ENCODE peak calls at places on chromosomes 11 and 22, in six cellular contexts. A, F, V, U, K and P are unnamed samples.

GRCh38 chr11:17076517-17077239 is 789 bp downstream of the RPS13 start:
- DNase-seq in U (peak), K (no peak), A (peak), F (no peak), V (no peak), P (no peak)

GRCh38 chr11:62457474-62457873 is 38.6 kb downstream of the SCGB1A1 start:
- DNase-seq in V (no peak), A (no peak), F (no peak), U (no peak), K (no peak), P (no peak)

GRCh38 chr11:113313601-113314000 is 782 bp upstream of the TTC12 start:
- DNase-seq in A (no peak), K (no peak), V (no peak), U (peak), F (no peak), P (peak)

GRCh38 chr11:43316451-43316850 is 4.7 kb downstream of the API5 start:
- DNase-seq in F (no peak), A (no peak), U (no peak), K (no peak), V (no peak), P (no peak)

GRCh38 chr11:3184732-3185347 is 19.7 kb upstream of the OSBPL5 start:
- DNase-seq in U (no peak), A (no peak), V (no peak), F (no peak), K (no peak), P (no peak)

GRCh38 chr11:107908211-107908610 is 20.0 kb upstream of the RAB39A start:
- DNase-seq in U (no peak), A (no peak), V (no peak), K (no peak), F (no peak), P (peak)

GRCh38 chr22:28917747-28918543 is 34.6 kb downstream of the ZNRF3 start:
- DNase-seq in U (no peak), V (peak), K (no peak), F (peak), A (peak), P (peak)

GRCh38 chr11:67320691-67321090 is 17.4 kb downstream of the SSH3 start:
- DNase-seq in F (no peak), K (no peak), V (no peak), A (no peak), U (no peak), P (no peak)

GRCh38 chr11:92199991-92200390 is 24.6 kb upstream of the FAT3 start:
- DNase-seq in V (no peak), K (no peak), F (no peak), U (no peak), A (no peak), P (no peak)

GRCh38 chr11:19711911-19712280 is 741 bp upstream of the NAV2 start:
- DNase-seq in K (peak), V (no peak), U (peak), F (no peak), A (no peak), P (no peak)

GRCh38 chr22:45575173-45575572 is 72.5 kb downstream of the FBLN1 start:
- DNase-seq in V (no peak), K (no peak), F (no peak), A (no peak), U (no peak), P (no peak)

GRCh38 chr11:108592591-108593213 is 866 bp downstream of the EXPH5 start:
- DNase-seq in A (peak), V (no peak), K (peak), F (no peak), U (peak), P (peak)

GRCh38 chr22:43424865-43425630 is 13.2 kb downstream of the MPPED1 start:
- DNase-seq in A (no peak), V (no peak), U (no peak), F (no peak), K (no peak), P (no peak)

GRCh38 chr11:17734986-17735822 is 623 bp downstream of the KCNC1 start:
- DNase-seq in A (peak), V (no peak), K (peak), U (no peak), F (no peak), P (no peak)

GRCh38 chr22:20979243-20979809 is 2.8 kb upstream of the LZTR1 start:
- DNase-seq in V (peak), K (peak), U (no peak), F (peak), A (peak), P (no peak)

GRCh38 chr11:1822648-1823375 is 12.0 kb upstream of the SYT8 start:
- DNase-seq in K (no peak), V (no peak), A (no peak), U (no peak), F (no peak), P (no peak)

GRCh38 chr11:14184548-14184947 is 174.4 kb downstream of the RRAS2 start:
- DNase-seq in U (no peak), A (no peak), F (no peak), V (no peak), K (no peak), P (no peak)

GRCh38 chr22:43406186-43406790 is 5.5 kb upstream of the MPPED1 start:
- DNase-seq in A (no peak), U (no peak), F (no peak), K (no peak), V (no peak), P (no peak)

GRCh38 chr11:9759519-9760179 is 95.8 kb downstream of the SWAP70 start:
- DNase-seq in A (peak), U (peak), V (no peak), F (peak), K (peak), P (peak)

GRCh38 chr22:31122532-31123291 is at the start of gene INPP5J:
- DNase-seq in U (peak), A (peak), V (no peak), F (peak), K (peak), P (peak)

GRCh38 chr11:457071-457760 is 7.1 kb downstream of the PTDSS2 start:
- DNase-seq in F (no peak), A (no peak), U (no peak), V (no peak), K (no peak), P (no peak)

GRCh38 chr22:30140414-30140813 is 60.1 kb downstream of the HORMAD2 start:
- DNase-seq in K (no peak), V (no peak), A (no peak), F (no peak), U (no peak), P (no peak)

GRCh38 chr22:38451404-38451803 is 3.6 kb downstream of the KCNJ4 start:
- DNase-seq in U (no peak), V (no peak), K (no peak), A (no peak), F (no peak), P (no peak)